ENCODE peak calls at places on chromosomes 4 and X, in seven cellular contexts. R, M, L, X, D, V and I are unnamed samples.

GRCh38 chrX:9728271-9728670 is 37.4 kb downstream of the GPR143 start:
- DNase-seq in L (no peak), D (no peak), R (no peak), M (no peak), X (no peak), V (no peak), I (no peak)

GRCh38 chr4:94595880-94596483 is 144.2 kb downstream of the PDLIM5 start:
- DNase-seq in L (no peak), M (peak; percentile 8), V (peak; percentile 42), D (peak; percentile 31), X (no peak), R (peak; percentile 48), I (no peak)

GRCh38 chr4:37685211-37685725 is 908 bp downstream of the RELL1 start:
- DNase-seq in D (no peak), V (no peak), R (no peak), M (no peak), X (no peak), L (no peak), I (no peak)

GRCh38 chr4:9971711-9972110 is 49.6 kb downstream of the SLC2A9 start:
- DNase-seq in X (no peak), M (no peak), L (no peak), V (no peak), D (no peak), R (no peak), I (no peak)

GRCh38 chrX:148133099-148133725 is 152.1 kb downstream of the FMR1NB start:
- DNase-seq in R (no peak), X (no peak), M (no peak), D (no peak), V (no peak), L (no peak), I (no peak)

GRCh38 chr4:29009908-29010307 is 1710.3 kb upstream of the PCDH7 start:
- DNase-seq in V (no peak), L (no peak), X (no peak), D (no peak), M (no peak), R (no peak), I (no peak)

GRCh38 chr4:91485415-91485814 is 818.4 kb upstream of the GRID2 start:
- DNase-seq in R (no peak), D (no peak), L (no peak), V (no peak), M (no peak), X (no peak), I (no peak)

GRCh38 chr4:78138252-78138651 is 81.1 kb downstream of the FRAS1 start:
- DNase-seq in D (no peak), X (no peak), L (no peak), V (no peak), R (peak; percentile 60), M (no peak), I (no peak)

GRCh38 chr4:1770791-1771231 is 22.3 kb upstream of the FGFR3 start:
- DNase-seq in R (peak; percentile 52), X (peak; percentile 60), D (no peak), L (no peak), M (no peak), V (no peak), I (no peak)

GRCh38 chr4:40804598-40804997 is 54.8 kb downstream of the NSUN7 start:
- DNase-seq in X (no peak), D (no peak), L (no peak), M (no peak), R (no peak), V (no peak), I (no peak)
- TF ChIP-seq TAF1 in X (no peak), D (no peak), L (no peak), M (no peak), R (no peak), V (no peak), I (no peak)

GRCh38 chrX:40996886-40997530 is 88.2 kb upstream of the USP9X start:
- DNase-seq in L (no peak), R (peak; percentile 70), X (no peak), M (no peak), V (peak; percentile 44), D (peak; percentile 62), I (no peak)
- TF ChIP-seq TAF1 in L (no peak), R (no peak), X (no peak), M (no peak), V (no peak), D (no peak), I (no peak)

GRCh38 chr4:31081375-31081774 is 361.2 kb downstream of the PCDH7 start:
- DNase-seq in D (no peak), V (no peak), L (no peak), X (no peak), M (no peak), R (no peak), I (no peak)
- TF ChIP-seq TAF1 in D (no peak), V (no peak), L (no peak), X (no peak), M (no peak), R (no peak), I (no peak)

GRCh38 chrX:39613997-39614679 is 483.6 kb downstream of the BCOR start:
- DNase-seq in D (no peak), V (peak; percentile 59), R (no peak), L (peak; percentile 25), M (peak; percentile 46), X (no peak), I (peak; percentile 28)
- TF ChIP-seq TAF1 in D (no peak), V (no peak), R (no peak), L (no peak), M (no peak), X (no peak), I (no peak)

GRCh38 chr4:140095694-140096482 is 58.1 kb downstream of the MAML3 start:
- DNase-seq in L (no peak), D (no peak), R (no peak), X (no peak), V (peak; percentile 37), M (no peak), I (no peak)
- TF ChIP-seq TAF1 in L (no peak), D (no peak), R (no peak), X (no peak), V (peak; percentile 28), M (no peak), I (no peak)

GRCh38 chr4:76723373-76723772 is 174.6 kb downstream of the SOWAHB start:
- DNase-seq in M (no peak), X (no peak), V (no peak), D (no peak), L (no peak), R (no peak), I (no peak)

GRCh38 chr4:76726141-76726540 is 171.8 kb downstream of the SOWAHB start:
- DNase-seq in X (no peak), M (no peak), L (no peak), V (no peak), R (no peak), D (no peak), I (no peak)

GRCh38 chr4:76725039-76725438 is 172.9 kb downstream of the SOWAHB start:
- DNase-seq in R (no peak), M (no peak), X (no peak), V (no peak), D (no peak), L (no peak), I (no peak)

GRCh38 chr4:76726631-76727030 is 171.3 kb downstream of the SOWAHB start:
- DNase-seq in D (no peak), L (no peak), X (no peak), R (no peak), V (no peak), M (no peak), I (no peak)

GRCh38 chr4:76723916-76724315 is 174.0 kb downstream of the SOWAHB start:
- DNase-seq in X (no peak), L (no peak), R (no peak), D (no peak), V (no peak), M (no peak), I (no peak)
- TF ChIP-seq TAF1 in X (no peak), L (no peak), R (no peak), D (no peak), V (no peak), M (no peak), I (no peak)

DNA sequence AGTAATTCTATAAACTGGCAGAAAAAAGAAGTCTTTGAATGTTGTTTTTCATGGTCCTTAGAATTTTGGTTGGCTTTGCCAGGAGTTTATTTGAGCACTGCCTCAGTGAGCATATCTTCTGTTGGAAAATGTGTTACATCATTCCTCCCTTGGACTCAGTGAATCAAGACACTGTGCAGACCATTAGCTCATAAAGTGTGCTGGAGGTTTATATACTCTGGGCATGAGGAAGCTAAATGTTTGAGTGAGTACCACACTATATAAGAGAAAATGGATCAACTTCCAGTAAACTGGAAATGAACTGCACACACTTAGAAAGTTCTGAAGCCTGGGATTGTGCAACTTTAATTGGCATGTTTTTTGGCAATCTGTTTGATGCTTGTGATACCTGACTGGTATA is 75.8 kb downstream of the LIMCH1 start:
- DNase-seq in M (no peak), D (no peak), X (no peak), L (no peak), R (no peak), V (no peak), I (no peak)
- TF ChIP-seq TAF1 in M (no peak), D (no peak), X (no peak), L (no peak), R (no peak), V (no peak), I (no peak)

DNA sequence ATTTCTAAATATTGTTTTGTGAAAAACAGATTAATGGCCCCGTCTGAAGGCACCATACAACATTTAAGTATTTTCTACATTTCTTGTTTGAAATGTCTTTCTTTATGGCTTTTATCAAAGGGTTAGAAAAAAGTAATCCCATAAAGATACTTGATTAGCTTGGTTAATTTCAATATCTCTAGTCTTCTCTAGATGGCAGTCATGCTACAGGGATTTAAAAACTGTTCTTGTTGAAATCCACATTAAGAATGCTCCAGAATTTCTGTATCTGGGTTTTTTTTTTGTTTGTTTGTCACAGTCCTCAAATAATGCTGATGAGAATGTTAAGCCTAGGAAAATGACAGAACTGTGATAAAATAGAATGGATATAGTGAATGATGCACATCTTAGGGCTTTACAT is 109.0 kb upstream of the AADAT start:
- DNase-seq in R (no peak), V (no peak), L (no peak), M (no peak), X (no peak), D (no peak), I (no peak)
- TF ChIP-seq TAF1 in R (no peak), V (no peak), L (no peak), M (no peak), X (no peak), D (no peak), I (no peak)